ENCODE peak calls at places on chromosome 14, in eight cellular contexts. P, Q, A, C, I, Y, F and G are unnamed samples.

GRCh38 chr14:56805201-56805991 is 4.9 kb downstream of the OTX2 start:
- DNase-seq in C (no peak), Q (no peak), A (peak), F (no peak), Y (no peak), P (no peak), I (no peak), G (no peak)

GRCh38 chr14:66709292-66709691 is 201.3 kb downstream of the GPHN start:
- DNase-seq in A (no peak), Y (no peak), F (no peak), I (no peak), P (no peak), Q (no peak), C (peak), G (no peak)

GRCh38 chr14:59262717-59263469 is 74.4 kb downstream of the DAAM1 start:
- DNase-seq in P (peak), Q (no peak), F (no peak), A (peak), C (peak), I (no peak), Y (no peak), G (no peak)

GRCh38 chr14:21505009-21505553 is 6.1 kb downstream of the METTL3 start:
- DNase-seq in A (no peak), Y (no peak), C (no peak), Q (no peak), F (no peak), P (no peak), I (peak), G (no peak)

GRCh38 chr14:88013750-88014349 is 8.9 kb downstream of the GPR65 start:
- DNase-seq in Q (peak), F (peak), C (peak), P (peak), I (no peak), Y (peak), A (peak), G (no peak)

GRCh38 chr14:74606727-74607126 is 5.3 kb downstream of the LTBP2 start:
- DNase-seq in Q (no peak), A (no peak), C (no peak), Y (no peak), I (no peak), F (no peak), P (no peak), G (no peak)

GRCh38 chr14:76867536-76868452 is 41.6 kb downstream of the LRRC74A start:
- DNase-seq in F (no peak), P (peak), A (no peak), I (no peak), Q (peak), C (no peak), Y (no peak), G (no peak)

GRCh38 chr14:102055181-102055901 is 31.5 kb downstream of the HSP90AA1 start:
- DNase-seq in I (no peak), F (no peak), Q (no peak), C (peak), A (peak), Y (no peak), P (no peak), G (no peak)

GRCh38 chr14:98512501-98513251 is 759.3 kb downstream of the BCL11B start:
- DNase-seq in P (no peak), A (no peak), Q (no peak), F (no peak), I (no peak), C (no peak), Y (no peak), G (no peak)

GRCh38 chr14:21882226-21882625 is 208.6 kb upstream of the OR4E1 start:
- DNase-seq in C (no peak), Y (no peak), P (no peak), F (no peak), A (no peak), Q (no peak), I (no peak), G (no peak)

GRCh38 chr14:65414961-65415589 is 2.5 kb downstream of the FUT8 start:
- DNase-seq in P (no peak), F (no peak), Y (no peak), A (peak), C (peak), Q (no peak), I (no peak), G (no peak)

GRCh38 chr14:98931911-98932310 is 340.1 kb downstream of the BCL11B start:
- DNase-seq in A (no peak), I (no peak), P (peak), Q (peak), F (no peak), C (no peak), Y (no peak), G (no peak)

GRCh38 chr14:65308536-65308935 is 104.0 kb upstream of the FUT8 start:
- DNase-seq in F (no peak), C (no peak), Q (no peak), I (no peak), A (no peak), P (no peak), Y (no peak), G (no peak)

GRCh38 chr14:98444077-98444476 is 827.9 kb downstream of the BCL11B start:
- DNase-seq in I (no peak), C (no peak), F (no peak), A (no peak), Q (no peak), Y (no peak), P (no peak), G (no peak)

GRCh38 chr14:25803419-25804018 is 753.6 kb upstream of the STXBP6 start:
- DNase-seq in P (no peak), A (no peak), Q (no peak), C (no peak), I (no peak), Y (no peak), F (no peak), G (no peak)

GRCh38 chr14:97723834-97724770 is 926.9 kb downstream of the VRK1 start:
- DNase-seq in C (no peak), I (no peak), A (no peak), Q (no peak), F (no peak), Y (no peak), P (no peak), G (no peak)

GRCh38 chr14:104969741-104970230 is 8.4 kb downstream of the AHNAK2 start:
- DNase-seq in F (no peak), C (no peak), A (no peak), P (no peak), Y (no peak), Q (no peak), I (no peak), G (no peak)

GRCh38 chr14:30227871-30228270 is 300.2 kb upstream of the PRKD1 start:
- DNase-seq in P (no peak), A (no peak), F (no peak), Q (no peak), Y (no peak), I (no peak), C (no peak), G (no peak)

GRCh38 chr14:96502621-96503251 is 554 bp downstream of the PAPOLA start:
- DNase-seq in F (no peak), A (peak), Q (peak), I (no peak), Y (peak), C (peak), P (peak), G (no peak)

GRCh38 chr14:102805454-102805891 is 28.2 kb downstream of the TRAF3 start:
- DNase-seq in Y (no peak), Q (no peak), I (no peak), A (no peak), C (no peak), P (peak), F (no peak), G (no peak)

GRCh38 chr14:64337901-64338615 is 43.9 kb upstream of the ESR2 start:
- DNase-seq in F (no peak), A (peak), C (peak), Q (peak), Y (no peak), P (peak), I (no peak), G (no peak)

GRCh38 chr14:97458302-97459137 is 661.3 kb downstream of the VRK1 start:
- DNase-seq in A (peak), Y (no peak), I (no peak), Q (peak), C (no peak), P (peak), F (no peak), G (no peak)

GRCh38 chr14:83874662-83875061 is 1655.3 kb upstream of the FLRT2 start:
- DNase-seq in Q (no peak), F (no peak), Y (no peak), I (no peak), C (no peak), A (no peak), P (no peak), G (no peak)

GRCh38 chr14:103819503-103820307 is 27.7 kb downstream of the PPP1R13B start:
- DNase-seq in Q (peak), P (peak), C (peak), F (no peak), A (peak), Y (no peak), I (no peak), G (no peak)

GRCh38 chr14:104115691-104116543 is 22.5 kb upstream of the KIF26A start:
- DNase-seq in I (no peak), A (no peak), P (peak), F (no peak), C (no peak), Q (peak), Y (peak), G (no peak)

GRCh38 chr14:53010193-53010592 is 59.3 kb upstream of the FERMT2 start:
- DNase-seq in I (no peak), Q (no peak), A (no peak), F (no peak), Y (no peak), P (no peak), C (no peak), G (no peak)

GRCh38 chr14:71452987-71453386 is 479.2 kb upstream of the RGS6 start:
- DNase-seq in P (no peak), Y (no peak), I (no peak), F (no peak), C (no peak), Q (no peak), A (no peak), G (no peak)

GRCh38 chr14:75522224-75522764 is at the start of gene BATF:
- DNase-seq in P (peak), Q (peak), C (no peak), Y (no peak), F (no peak), I (no peak), A (no peak), G (no peak)

GRCh38 chr14:51657762-51658161 is 6.1 kb downstream of the FRMD6 start:
- DNase-seq in Q (no peak), F (no peak), I (no peak), C (no peak), P (no peak), A (no peak), Y (no peak), G (no peak)

GRCh38 chr14:104585966-104586702 is 6.6 kb downstream of the C14orf180 start:
- DNase-seq in P (no peak), Q (no peak), F (no peak), A (no peak), I (no peak), Y (no peak), C (no peak), G (no peak)

GRCh38 chr14:20164462-20164861 is 25.8 kb downstream of the OR4N5 start:
- DNase-seq in C (no peak), Y (no peak), Q (no peak), P (no peak), I (no peak), F (no peak), A (no peak), G (no peak)

GRCh38 chr14:72941286-72941985 is 15.2 kb downstream of the DCAF4 start:
- DNase-seq in P (no peak), F (no peak), I (no peak), Y (no peak), Q (no peak), C (no peak), A (no peak), G (no peak)

GRCh38 chr14:105486974-105487448 is 325 bp downstream of the CRIP1 start:
- DNase-seq in I (no peak), F (no peak), Q (no peak), Y (no peak), C (no peak), A (peak), P (peak), G (no peak)

GRCh38 chr14:38208825-38209562 is 1.3 kb downstream of the SSTR1 start:
- DNase-seq in Q (peak), F (no peak), P (peak), I (no peak), C (peak), Y (no peak), A (peak), G (no peak)

GRCh38 chr14:53613404-53614253 is 343.0 kb downstream of the BMP4 start:
- DNase-seq in Y (no peak), P (peak), I (peak), F (peak), Q (no peak), C (peak), A (peak), G (no peak)

GRCh38 chr14:100108042-100108825 is 43.0 kb downstream of the EVL start:
- DNase-seq in A (peak), I (peak), Y (peak), Q (peak), P (peak), F (peak), C (peak), G (no peak)
- H3K27ac ChIP-seq in A (no peak), I (no peak), Y (peak), Q (no peak), P (no peak), F (no peak), C (no peak), G (no peak)

GRCh38 chr14:61570961-61571299 is 124.4 kb upstream of the HIF1A start:
- DNase-seq in C (no peak), Q (no peak), I (no peak), F (no peak), A (no peak), P (no peak), Y (no peak), G (no peak)

GRCh38 chr14:61570188-61570960 is 124.9 kb upstream of the HIF1A start:
- DNase-seq in Y (no peak), I (no peak), C (no peak), Q (no peak), F (no peak), P (no peak), A (no peak), G (no peak)

GRCh38 chr14:61568572-61569011 is 126.7 kb upstream of the HIF1A start:
- DNase-seq in Q (peak), P (peak), I (peak), Y (no peak), C (no peak), A (peak), F (no peak), G (no peak)

GRCh38 chr14:61569308-61569707 is 126.0 kb upstream of the HIF1A start:
- DNase-seq in I (no peak), C (no peak), Y (no peak), A (no peak), P (no peak), F (no peak), Q (no peak), G (no peak)

DNA sequence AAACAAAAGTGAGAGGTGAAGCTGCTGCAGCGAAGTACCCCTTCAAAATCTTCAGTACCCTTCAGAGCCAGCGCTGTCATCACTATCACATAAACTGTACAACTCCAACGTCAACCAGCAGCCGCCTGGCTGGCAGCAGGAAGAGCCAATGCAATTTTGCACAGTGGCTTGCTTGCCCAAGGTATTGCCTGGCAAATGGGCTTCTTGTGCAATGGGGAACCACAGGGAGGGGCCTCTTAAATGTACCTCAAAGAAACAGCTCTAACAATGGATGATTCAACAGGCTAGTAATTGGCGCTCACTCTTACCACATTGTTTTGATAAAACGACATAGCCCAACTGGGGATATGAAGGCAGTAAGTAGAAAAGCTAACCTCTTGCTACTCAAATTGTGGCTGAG is 125.5 kb upstream of the HIF1A start:
- DNase-seq in F (no peak), Y (no peak), C (peak), Q (peak), A (no peak), P (no peak), I (no peak), G (no peak)
- TF ChIP-seq POLR2AphosphoS5 in F (no peak), Y (no peak), C (no peak), Q (no peak), A (no peak), P (no peak), I (no peak), G (no peak)

GRCh38 chr14:68628605-68629310 is 164.1 kb downstream of the ZFP36L1 start:
- DNase-seq in C (peak), P (peak), Y (peak), Q (peak), F (no peak), I (no peak), A (peak), G (no peak)
- H3K4me3 ChIP-seq in C (no peak), P (peak), Y (peak), Q (peak), F (no peak), I (no peak), A (peak), G (no peak)

DNA sequence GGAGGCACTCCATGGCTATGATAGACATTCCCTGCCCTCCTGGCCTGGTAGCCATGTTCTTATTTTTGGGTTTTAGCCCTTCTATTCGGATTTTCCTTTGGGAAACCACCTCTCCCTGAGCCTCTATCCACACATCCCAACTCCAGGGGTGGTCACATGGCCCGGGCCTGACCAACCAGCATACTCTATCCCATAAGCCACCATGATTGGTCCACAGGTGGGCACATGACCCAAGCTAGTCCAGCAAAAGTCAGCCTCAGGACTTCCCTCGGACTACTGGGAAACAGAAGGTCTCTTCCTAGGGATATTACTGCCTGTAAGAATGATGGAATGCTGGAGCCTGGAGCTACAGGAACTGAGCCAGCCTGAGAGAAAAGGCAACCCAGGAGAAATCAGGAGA is 12.5 kb downstream of the PRIMA1 start:
- DNase-seq in Q (no peak), C (no peak), I (no peak), A (no peak), Y (no peak), F (no peak), P (no peak), G (no peak)
- H3K27ac ChIP-seq in Q (no peak), C (no peak), I (no peak), A (no peak), Y (no peak), F (no peak), P (no peak), G (no peak)

DNA sequence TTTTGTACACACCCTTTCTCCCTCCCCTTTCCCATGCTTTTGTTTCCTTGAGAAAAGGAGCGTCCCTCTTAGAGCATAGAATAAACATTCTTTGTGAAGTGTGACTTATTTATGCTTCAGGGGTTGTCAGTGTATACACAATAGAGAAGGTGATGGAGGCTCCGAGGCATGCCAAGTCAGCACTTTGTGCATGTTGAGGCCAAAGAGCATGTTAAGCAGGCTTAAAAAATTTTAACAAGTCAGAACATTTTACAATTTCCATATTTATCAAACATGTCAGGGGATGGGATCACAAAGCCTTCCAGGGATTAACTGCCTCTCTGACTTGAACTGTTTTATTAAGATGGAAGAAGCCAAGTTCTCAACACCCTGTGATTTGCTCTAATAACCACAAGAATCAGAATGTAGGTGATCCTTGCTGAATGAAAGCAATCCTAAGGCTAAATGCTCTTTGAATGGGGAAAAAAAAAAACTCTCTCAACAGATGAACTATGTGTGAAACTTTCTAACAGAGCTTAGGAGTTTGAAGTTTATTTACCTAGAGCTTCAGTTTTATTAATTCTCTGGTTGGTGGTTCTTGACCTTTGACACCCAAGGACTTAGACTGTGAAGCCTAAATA is 223.1 kb downstream of the RAD51B start:
- DNase-seq in Q (no peak), A (no peak), P (no peak), F (no peak), Y (no peak), I (no peak), C (no peak), G (no peak)
- TF ChIP-seq POLR2AphosphoS5 in Q (peak), A (no peak), P (no peak), F (no peak), Y (no peak), I (no peak), C (no peak), G (no peak)

GRCh38 chr14:89720076-89720687 is 234.3 kb downstream of the EFCAB11 start:
- DNase-seq in C (no peak), A (no peak), Y (no peak), P (no peak), I (no peak), Q (no peak), F (no peak), G (no peak)
- H3K4me3 ChIP-seq in C (no peak), A (no peak), Y (no peak), P (no peak), I (no peak), Q (no peak), F (no peak), G (no peak)

GRCh38 chr14:33917664-33918063 is 33.2 kb downstream of the EGLN3 start:
- DNase-seq in I (no peak), C (no peak), A (no peak), Y (no peak), Q (no peak), F (no peak), P (no peak), G (no peak)

GRCh38 chr14:33914676-33915516 is 36.0 kb downstream of the EGLN3 start:
- DNase-seq in F (no peak), P (no peak), I (no peak), Y (no peak), C (no peak), Q (peak), A (no peak), G (no peak)

GRCh38 chr14:33918256-33918655 is 32.6 kb downstream of the EGLN3 start:
- DNase-seq in A (no peak), Q (no peak), Y (no peak), I (no peak), C (no peak), F (no peak), P (no peak), G (no peak)

GRCh38 chr14:33915682-33916081 is 35.2 kb downstream of the EGLN3 start:
- DNase-seq in P (no peak), F (no peak), Y (no peak), Q (no peak), A (no peak), I (no peak), C (no peak), G (no peak)

DNA sequence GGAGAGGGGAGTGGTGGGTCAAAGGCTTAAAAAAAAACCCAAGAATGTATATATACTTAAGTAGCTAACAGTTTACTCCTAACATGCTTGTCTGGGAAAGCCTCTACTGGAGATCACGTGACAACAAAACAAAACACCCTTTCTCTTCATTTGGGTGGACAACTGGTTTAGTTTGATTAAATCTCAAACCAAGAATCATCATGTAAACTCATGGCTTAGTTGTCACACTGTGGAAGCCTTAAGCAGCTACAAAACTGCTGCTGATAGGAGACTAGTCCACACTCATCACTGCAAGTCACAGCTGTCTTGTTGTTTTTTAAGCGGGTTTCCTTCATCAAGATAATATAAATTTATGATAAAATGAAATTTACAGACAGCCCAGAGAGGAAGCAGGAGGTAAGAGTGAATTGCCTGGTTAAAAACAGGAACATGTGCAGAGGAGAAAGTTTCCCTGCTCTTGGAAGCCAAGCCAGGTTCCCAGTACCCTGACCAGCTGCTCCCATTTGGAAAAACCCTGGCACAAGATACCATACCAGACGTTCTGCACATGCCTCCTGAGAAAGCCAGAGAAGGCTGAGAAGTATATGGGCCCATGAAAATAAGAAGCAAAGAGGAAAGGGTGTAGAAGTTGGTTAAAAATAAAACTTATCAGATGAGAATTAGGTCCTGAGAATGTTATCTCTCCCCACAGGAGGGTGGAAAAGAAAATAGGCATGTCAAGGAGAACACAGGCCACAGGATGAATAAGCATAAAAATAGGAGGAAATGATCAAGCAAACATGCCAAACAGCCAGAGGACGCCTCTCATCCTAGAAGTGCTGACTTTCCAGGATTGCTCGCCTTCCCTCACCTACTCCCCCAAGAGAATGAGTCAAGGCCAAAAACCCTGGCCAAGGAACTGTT is 34.0 kb downstream of the EGLN3 start:
- DNase-seq in F (no peak), I (no peak), A (no peak), P (no peak), C (no peak), Q (no peak), Y (no peak), G (no peak)
- H3K27ac ChIP-seq in F (no peak), I (no peak), A (no peak), P (peak), C (no peak), Q (peak), Y (no peak), G (no peak)